ENCODE peak calls at places on chromosome 5, in six cellular contexts. X, G, E, N, S and B are unnamed samples.

GRCh38 chr5:138647261-138647788 is 72.1 kb upstream of the HSPA9 start:
- DNase-seq in S (no peak), N (no peak), E (no peak), G (no peak), X (no peak), B (peak; percentile 33)

GRCh38 chr5:1975406-1975715 is 92.6 kb upstream of the IRX4 start:
- DNase-seq in X (no peak), E (no peak), G (no peak), S (no peak), N (no peak), B (no peak)

GRCh38 chr5:159412284-159413046 is 82.2 kb upstream of the IL12B start:
- DNase-seq in X (peak; percentile 59), G (no peak), E (no peak), N (no peak), S (no peak), B (no peak)

GRCh38 chr5:121630402-121630801 is 221.3 kb upstream of the FTMT start:
- DNase-seq in E (no peak), G (peak; percentile 1), S (no peak), N (no peak), X (no peak), B (no peak)

GRCh38 chr5:79229357-79230174 is 6.4 kb upstream of the JMY start:
- DNase-seq in S (peak; percentile 51), G (no peak), X (no peak), E (no peak), N (no peak), B (peak; percentile 30)

GRCh38 chr5:116389601-116390000 is 185.0 kb downstream of the SEMA6A start:
- DNase-seq in N (no peak), X (no peak), S (no peak), E (no peak), G (no peak), B (no peak)

GRCh38 chr5:14775857-14776256 is 95.7 kb downstream of the ANKH start:
- DNase-seq in X (no peak), N (no peak), S (no peak), E (no peak), G (peak; percentile 67), B (peak; percentile 25)

GRCh38 chr5:139710370-139711066 is 62.4 kb downstream of the CXXC5 start:
- DNase-seq in E (peak; percentile 47), S (no peak), G (peak; percentile 80), X (no peak), N (no peak), B (peak; percentile 42)

GRCh38 chr5:176652136-176652535 is 4.9 kb downstream of the TSPAN17 start:
- DNase-seq in X (no peak), N (no peak), S (no peak), G (no peak), E (no peak), B (no peak)

GRCh38 chr5:61702784-61703183 is 370.7 kb downstream of the ZSWIM6 start:
- DNase-seq in G (no peak), N (no peak), X (no peak), S (no peak), E (no peak), B (no peak)

GRCh38 chr5:132012385-132013005 is 1.0 kb upstream of the ACSL6 start:
- DNase-seq in S (peak; percentile 24), G (peak; percentile 77), N (peak; percentile 21), X (no peak), E (no peak), B (peak; percentile 66)

GRCh38 chr5:14560091-14560595 is 21.4 kb upstream of the OTULINL start:
- DNase-seq in G (no peak), E (no peak), S (no peak), X (no peak), N (no peak), B (no peak)

GRCh38 chr5:139394123-139394653 is 716 bp downstream of the PROB1 start:
- DNase-seq in G (no peak), S (no peak), E (no peak), X (peak; percentile 70), N (no peak), B (peak; percentile 46)

GRCh38 chr5:158145827-158146226 is 286.9 kb upstream of the CLINT1 start:
- DNase-seq in E (no peak), S (no peak), G (no peak), X (no peak), N (no peak), B (no peak)

GRCh38 chr5:111494350-111494999 is 17.9 kb downstream of the STARD4 start:
- DNase-seq in E (no peak), N (no peak), S (no peak), G (no peak), X (no peak), B (peak; percentile 56)

GRCh38 chr5:78929833-78930232 is 55.3 kb downstream of the ARSB start:
- DNase-seq in X (no peak), E (no peak), G (no peak), N (no peak), S (no peak), B (no peak)

GRCh38 chr5:14723648-14724231 is 59.2 kb downstream of the OTULIN start:
- DNase-seq in X (no peak), G (no peak), E (no peak), N (no peak), S (no peak), B (no peak)

GRCh38 chr5:180138214-180138975 is 66.8 kb upstream of the RNF130 start:
- DNase-seq in X (no peak), N (no peak), S (no peak), E (no peak), G (no peak), B (no peak)

GRCh38 chr5:13624283-13625074 is 320.0 kb downstream of the DNAH5 start:
- DNase-seq in G (no peak), N (no peak), E (no peak), S (no peak), X (no peak), B (no peak)

GRCh38 chr5:109479260-109479860 is 69.6 kb upstream of the PJA2 start:
- DNase-seq in S (no peak), E (peak; percentile 5), X (no peak), G (peak; percentile 49), N (no peak), B (peak; percentile 58)

GRCh38 chr5:83133797-83134196 is 56.5 kb downstream of the XRCC4 start:
- DNase-seq in N (no peak), X (no peak), G (no peak), S (no peak), E (no peak), B (no peak)

GRCh38 chr5:177472460-177473441 is 683 bp downstream of the DBN1 start:
- DNase-seq in N (no peak), E (no peak), X (peak; percentile 85), G (peak; percentile 38), S (no peak), B (no peak)

GRCh38 chr5:72402959-72403628 is 82.9 kb downstream of the PTCD2 start:
- DNase-seq in G (peak; percentile 47), E (no peak), N (no peak), X (no peak), S (no peak), B (peak; percentile 35)

GRCh38 chr5:65791721-65792698 is 70.0 kb downstream of the NLN start:
- DNase-seq in S (no peak), G (peak; percentile 44), X (no peak), E (no peak), N (no peak), B (peak; percentile 72)

GRCh38 chr5:109161914-109162683 is 247.7 kb downstream of the PJA2 start:
- DNase-seq in E (no peak), S (no peak), G (no peak), N (no peak), X (no peak), B (peak; percentile 60)

GRCh38 chr5:40485021-40485998 is 194.4 kb upstream of the PTGER4 start:
- DNase-seq in N (no peak), X (no peak), G (no peak), S (no peak), E (no peak), B (peak; percentile 43)

GRCh38 chr5:134345996-134346395 is 21.0 kb downstream of the CDKL3 start:
- DNase-seq in N (peak; percentile 14), G (no peak), S (no peak), X (no peak), E (no peak), B (no peak)

GRCh38 chr5:176712546-176713297 is 65.4 kb downstream of the TSPAN17 start:
- DNase-seq in E (no peak), G (no peak), X (no peak), N (no peak), S (no peak), B (no peak)

GRCh38 chr5:39376293-39376714 is 12.0 kb upstream of the C9 start:
- DNase-seq in E (peak; percentile 65), N (no peak), X (peak; percentile 40), G (peak; percentile 56), S (no peak), B (peak; percentile 65)

GRCh38 chr5:109409061-109409843 is 522 bp downstream of the PJA2 start:
- DNase-seq in N (no peak), E (peak; percentile 67), G (peak; percentile 80), S (peak; percentile 56), X (peak; percentile 84), B (peak; percentile 83)

GRCh38 chr5:72956324-72957140 is 691 bp downstream of the FCHO2 start:
- DNase-seq in X (peak; percentile 42), N (no peak), S (peak; percentile 14), E (peak; percentile 47), G (peak; percentile 75), B (peak; percentile 73)

GRCh38 chr5:159133041-159133741 is 33.5 kb upstream of the EBF1 start:
- DNase-seq in G (peak; percentile 77), S (peak; percentile 2), X (no peak), N (peak; percentile 12), E (peak; percentile 25), B (peak; percentile 87)

GRCh38 chr5:89351232-89351631 is 468.2 kb upstream of the MEF2C start:
- DNase-seq in G (peak; percentile 83), S (no peak), E (no peak), X (no peak), N (peak; percentile 9), B (peak; percentile 85)

GRCh38 chr5:92713361-92713875 is 867.6 kb downstream of the NR2F1-AS1 start:
- DNase-seq in S (no peak), E (no peak), G (no peak), X (no peak), N (no peak), B (no peak)

GRCh38 chr5:38948501-38948900 is 102.7 kb downstream of the OSMR start:
- DNase-seq in S (peak; percentile 0), N (no peak), E (no peak), X (no peak), G (peak; percentile 22), B (peak; percentile 52)

GRCh38 chr5:173867173-173867679 is 20.9 kb upstream of the CPEB4 start:
- DNase-seq in E (no peak), G (no peak), X (no peak), S (no peak), N (no peak), B (no peak)

GRCh38 chr5:178468196-178468685 is 122.0 kb downstream of the COL23A1 start:
- DNase-seq in X (no peak), N (no peak), S (no peak), G (no peak), E (no peak), B (no peak)

GRCh38 chr5:55360190-55360589 is 52.4 kb downstream of the MTREX start:
- DNase-seq in E (no peak), G (no peak), X (no peak), S (no peak), N (no peak), B (peak; percentile 17)

GRCh38 chr5:157748740-157749461 is 5.4 kb downstream of the LSM11 start:
- DNase-seq in G (peak; percentile 77), N (peak; percentile 10), E (no peak), S (peak; percentile 46), X (no peak), B (peak; percentile 92)